ENCODE peak calls at places on chromosomes 7 and 10, in ten cellular contexts. One of them, this sample, is unnamed.

GRCh38 chr10:128539784-128540759 is 413.8 kb upstream of the MKI67 start:
- DNase-seq in kidney epithelial cell: no peak
- DNase-seq in endothelial cell: peak; percentile 51
- DNase-seq in tibial nerve: no peak
- DNase-seq in mammary epithelial cell: no peak
- DNase-seq in fibroblast of lung: no peak
- DNase-seq in left ventricle myocardium inferior: peak; percentile 30
- DNase-seq in HCT116: no peak
- DNase-seq in stomach: no peak
- DNase-seq in nephron progenitor cell: peak; percentile 45
- DNase-seq in this sample: no peak

GRCh38 chr7:139367438-139368155 is 7.9 kb downstream of the LUC7L2 start:
- DNase-seq in nephron progenitor cell: no peak
- DNase-seq in stomach: no peak
- DNase-seq in mammary epithelial cell: no peak
- DNase-seq in endothelial cell: no peak
- DNase-seq in tibial nerve: no peak
- DNase-seq in kidney epithelial cell: no peak
- DNase-seq in HCT116: no peak
- DNase-seq in fibroblast of lung: no peak
- DNase-seq in left ventricle myocardium inferior: no peak
- DNase-seq in this sample: no peak

GRCh38 chr10:17950726-17951125 is 992 bp upstream of the SLC39A12 start:
- DNase-seq in left ventricle myocardium inferior: no peak
- DNase-seq in fibroblast of lung: no peak
- DNase-seq in endothelial cell: no peak
- DNase-seq in stomach: no peak
- DNase-seq in HCT116: no peak
- DNase-seq in kidney epithelial cell: no peak
- DNase-seq in nephron progenitor cell: no peak
- DNase-seq in mammary epithelial cell: no peak
- DNase-seq in tibial nerve: no peak
- DNase-seq in this sample: no peak

GRCh38 chr7:84617265-84618030 is 422.9 kb upstream of the SEMA3A start:
- DNase-seq in stomach: no peak
- DNase-seq in left ventricle myocardium inferior: no peak
- DNase-seq in tibial nerve: no peak
- DNase-seq in kidney epithelial cell: no peak
- DNase-seq in fibroblast of lung: peak; percentile 48
- DNase-seq in nephron progenitor cell: no peak
- DNase-seq in HCT116: no peak
- DNase-seq in mammary epithelial cell: no peak
- DNase-seq in endothelial cell: no peak
- DNase-seq in this sample: no peak

GRCh38 chr10:113131611-113132330 is 181.7 kb downstream of the TCF7L2 start:
- DNase-seq in mammary epithelial cell: peak; percentile 5
- DNase-seq in nephron progenitor cell: no peak
- DNase-seq in kidney epithelial cell: no peak
- DNase-seq in HCT116: no peak
- DNase-seq in endothelial cell: no peak
- DNase-seq in stomach: no peak
- DNase-seq in left ventricle myocardium inferior: no peak
- DNase-seq in tibial nerve: peak; percentile 59
- DNase-seq in fibroblast of lung: peak; percentile 87
- DNase-seq in this sample: peak; percentile 95

GRCh38 chr10:101529720-101530553 is 58.1 kb downstream of the POLL start:
- DNase-seq in mammary epithelial cell: no peak
- DNase-seq in endothelial cell: no peak
- DNase-seq in fibroblast of lung: peak; percentile 2
- DNase-seq in stomach: no peak
- DNase-seq in HCT116: no peak
- DNase-seq in left ventricle myocardium inferior: no peak
- DNase-seq in kidney epithelial cell: no peak
- DNase-seq in tibial nerve: no peak
- DNase-seq in nephron progenitor cell: no peak
- DNase-seq in this sample: no peak

GRCh38 chr10:16384064-16384463 is 52.7 kb upstream of the PTER start:
- DNase-seq in mammary epithelial cell: no peak
- DNase-seq in kidney epithelial cell: no peak
- DNase-seq in tibial nerve: no peak
- DNase-seq in nephron progenitor cell: peak; percentile 4
- DNase-seq in HCT116: no peak
- DNase-seq in endothelial cell: no peak
- DNase-seq in stomach: no peak
- DNase-seq in fibroblast of lung: no peak
- DNase-seq in left ventricle myocardium inferior: no peak
- DNase-seq in this sample: no peak

GRCh38 chr10:93718937-93719725 is 16.7 kb upstream of the FRA10AC1 start:
- DNase-seq in endothelial cell: no peak
- DNase-seq in fibroblast of lung: no peak
- DNase-seq in kidney epithelial cell: no peak
- DNase-seq in tibial nerve: no peak
- DNase-seq in nephron progenitor cell: no peak
- DNase-seq in left ventricle myocardium inferior: peak; percentile 17
- DNase-seq in stomach: no peak
- DNase-seq in HCT116: no peak
- DNase-seq in mammary epithelial cell: no peak
- DNase-seq in this sample: peak; percentile 3

GRCh38 chr10:59006511-59007306 is 169.7 kb upstream of the PHYHIPL start:
- DNase-seq in HCT116: no peak
- DNase-seq in endothelial cell: no peak
- DNase-seq in mammary epithelial cell: peak; percentile 32
- DNase-seq in fibroblast of lung: peak; percentile 84
- DNase-seq in kidney epithelial cell: peak; percentile 75
- DNase-seq in tibial nerve: peak; percentile 59
- DNase-seq in left ventricle myocardium inferior: no peak
- DNase-seq in nephron progenitor cell: no peak
- DNase-seq in stomach: no peak
- DNase-seq in this sample: peak; percentile 80

GRCh38 chr7:101935521-101936141 is 118.2 kb downstream of the CUX1 start:
- DNase-seq in fibroblast of lung: no peak
- DNase-seq in kidney epithelial cell: no peak
- DNase-seq in left ventricle myocardium inferior: peak; percentile 79
- DNase-seq in mammary epithelial cell: no peak
- DNase-seq in HCT116: no peak
- DNase-seq in tibial nerve: peak; percentile 52
- DNase-seq in nephron progenitor cell: no peak
- DNase-seq in endothelial cell: no peak
- DNase-seq in stomach: peak; percentile 72
- DNase-seq in this sample: no peak

GRCh38 chr7:96636342-96636865 is 73.2 kb downstream of the SEM1 start:
- DNase-seq in mammary epithelial cell: no peak
- DNase-seq in left ventricle myocardium inferior: no peak
- DNase-seq in HCT116: no peak
- DNase-seq in tibial nerve: no peak
- DNase-seq in nephron progenitor cell: no peak
- DNase-seq in kidney epithelial cell: no peak
- DNase-seq in stomach: no peak
- DNase-seq in endothelial cell: no peak
- DNase-seq in fibroblast of lung: peak; percentile 33
- DNase-seq in this sample: no peak

GRCh38 chr10:61130366-61130765 is 186.4 kb upstream of the RHOBTB1 start:
- DNase-seq in left ventricle myocardium inferior: no peak
- DNase-seq in nephron progenitor cell: no peak
- DNase-seq in HCT116: no peak
- DNase-seq in stomach: no peak
- DNase-seq in kidney epithelial cell: no peak
- DNase-seq in mammary epithelial cell: no peak
- DNase-seq in fibroblast of lung: peak; percentile 69
- DNase-seq in tibial nerve: no peak
- DNase-seq in endothelial cell: no peak
- DNase-seq in this sample: no peak

GRCh38 chr7:30548762-30549344 is 44.2 kb upstream of the GGCT start:
- DNase-seq in stomach: peak; percentile 77
- DNase-seq in mammary epithelial cell: peak; percentile 77
- DNase-seq in fibroblast of lung: peak; percentile 63
- DNase-seq in tibial nerve: peak; percentile 81
- DNase-seq in HCT116: peak; percentile 52
- DNase-seq in nephron progenitor cell: peak; percentile 67
- DNase-seq in left ventricle myocardium inferior: peak; percentile 41
- DNase-seq in kidney epithelial cell: no peak
- DNase-seq in endothelial cell: peak; percentile 73
- DNase-seq in this sample: peak; percentile 82

GRCh38 chr10:71213761-71214440 is 1.5 kb downstream of the UNC5B start:
- DNase-seq in kidney epithelial cell: no peak
- DNase-seq in left ventricle myocardium inferior: no peak
- DNase-seq in tibial nerve: no peak
- DNase-seq in fibroblast of lung: peak; percentile 91
- DNase-seq in HCT116: no peak
- DNase-seq in mammary epithelial cell: peak; percentile 56
- DNase-seq in endothelial cell: no peak
- DNase-seq in stomach: no peak
- DNase-seq in nephron progenitor cell: peak; percentile 40
- DNase-seq in this sample: peak; percentile 88

GRCh38 chr10:104208730-104209129 is 23.4 kb downstream of the CFAP43 start:
- DNase-seq in kidney epithelial cell: no peak
- DNase-seq in fibroblast of lung: no peak
- DNase-seq in left ventricle myocardium inferior: no peak
- DNase-seq in endothelial cell: no peak
- DNase-seq in nephron progenitor cell: no peak
- DNase-seq in tibial nerve: no peak
- DNase-seq in stomach: no peak
- DNase-seq in HCT116: no peak
- DNase-seq in mammary epithelial cell: no peak
- DNase-seq in this sample: no peak

GRCh38 chr7:71615017-71615416 is 483.1 kb downstream of the GALNT17 start:
- DNase-seq in stomach: no peak
- DNase-seq in tibial nerve: no peak
- DNase-seq in left ventricle myocardium inferior: peak; percentile 26
- DNase-seq in HCT116: no peak
- DNase-seq in nephron progenitor cell: no peak
- DNase-seq in mammary epithelial cell: no peak
- DNase-seq in fibroblast of lung: no peak
- DNase-seq in endothelial cell: no peak
- DNase-seq in kidney epithelial cell: no peak
- DNase-seq in this sample: no peak

GRCh38 chr7:64795176-64795575 is 948 bp downstream of the ZNF138 start:
- DNase-seq in mammary epithelial cell: no peak
- DNase-seq in left ventricle myocardium inferior: no peak
- DNase-seq in fibroblast of lung: no peak
- DNase-seq in stomach: no peak
- DNase-seq in nephron progenitor cell: no peak
- DNase-seq in tibial nerve: no peak
- DNase-seq in endothelial cell: no peak
- DNase-seq in kidney epithelial cell: no peak
- DNase-seq in HCT116: no peak
- DNase-seq in this sample: no peak

GRCh38 chr7:64793106-64793755 is 997 bp upstream of the ZNF138 start:
- DNase-seq in fibroblast of lung: peak; percentile 5
- DNase-seq in left ventricle myocardium inferior: no peak
- DNase-seq in kidney epithelial cell: no peak
- DNase-seq in tibial nerve: no peak
- DNase-seq in HCT116: no peak
- DNase-seq in nephron progenitor cell: no peak
- DNase-seq in stomach: no peak
- DNase-seq in mammary epithelial cell: no peak
- DNase-seq in endothelial cell: no peak
- DNase-seq in this sample: no peak

DNA sequence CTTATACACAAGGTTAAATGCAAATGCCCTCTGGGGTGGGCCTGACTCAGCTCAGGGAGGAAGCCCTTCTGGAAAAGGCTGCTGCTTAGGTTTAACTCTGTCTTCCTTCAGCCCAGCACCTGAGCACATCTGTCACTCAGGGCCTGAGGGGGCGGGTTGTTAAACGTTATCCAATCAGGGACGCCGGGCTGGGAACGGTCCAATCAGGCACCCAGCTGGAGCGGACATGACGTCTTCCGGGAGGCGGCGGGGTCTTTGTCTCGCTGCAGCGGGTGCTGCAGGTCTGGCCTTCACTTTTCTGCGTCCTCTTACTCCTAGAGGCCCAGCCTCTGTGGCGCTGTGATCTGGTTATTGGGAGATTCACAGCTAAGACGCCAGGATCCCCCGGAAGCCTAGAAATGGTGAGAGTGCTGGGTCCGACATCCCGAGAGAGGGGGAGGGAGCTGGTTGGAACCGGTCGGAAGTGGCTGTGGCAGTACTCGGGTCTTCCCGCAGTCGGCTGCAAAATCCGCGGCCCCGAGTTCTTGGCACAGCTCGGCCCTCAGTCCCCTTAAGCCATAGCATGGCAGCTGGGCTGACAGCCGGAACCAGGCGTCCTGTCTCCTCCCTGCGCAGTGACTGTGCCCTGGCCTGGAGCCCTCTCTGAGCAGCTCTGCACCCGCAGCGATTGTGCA is at the start of gene ZNF138:
- DNase-seq in HCT116: peak; percentile 92
- DNase-seq in tibial nerve: peak; percentile 97
- DNase-seq in endothelial cell: peak; percentile 92
- DNase-seq in nephron progenitor cell: peak; percentile 94
- DNase-seq in left ventricle myocardium inferior: peak; percentile 96
- DNase-seq in kidney epithelial cell: peak; percentile 88
- DNase-seq in mammary epithelial cell: peak; percentile 92
- DNase-seq in fibroblast of lung: peak; percentile 93
- DNase-seq in stomach: peak; percentile 96
- DNase-seq in this sample: peak; percentile 94
- TF ChIP-seq CTCF in HCT116: no peak
- TF ChIP-seq CTCF in tibial nerve: no peak
- TF ChIP-seq CTCF in endothelial cell: no peak
- TF ChIP-seq CTCF in nephron progenitor cell: no peak
- TF ChIP-seq CTCF in left ventricle myocardium inferior: peak; percentile 25
- TF ChIP-seq CTCF in kidney epithelial cell: no peak
- TF ChIP-seq CTCF in mammary epithelial cell: no peak
- TF ChIP-seq CTCF in fibroblast of lung: no peak
- TF ChIP-seq CTCF in stomach: no peak
- TF ChIP-seq CTCF in this sample: no peak

GRCh38 chr7:81956520-81956919 is 186.7 kb upstream of the HGF start:
- DNase-seq in endothelial cell: peak; percentile 22
- DNase-seq in fibroblast of lung: peak; percentile 50
- DNase-seq in kidney epithelial cell: no peak
- DNase-seq in left ventricle myocardium inferior: no peak
- DNase-seq in nephron progenitor cell: no peak
- DNase-seq in HCT116: peak; percentile 47
- DNase-seq in stomach: no peak
- DNase-seq in mammary epithelial cell: no peak
- DNase-seq in tibial nerve: peak; percentile 20
- DNase-seq in this sample: peak; percentile 85
- TF ChIP-seq CTCF in endothelial cell: peak; percentile 32
- TF ChIP-seq CTCF in fibroblast of lung: peak; percentile 67
- TF ChIP-seq CTCF in kidney epithelial cell: peak; percentile 54
- TF ChIP-seq CTCF in left ventricle myocardium inferior: peak; percentile 62
- TF ChIP-seq CTCF in nephron progenitor cell: peak; percentile 56
- TF ChIP-seq CTCF in HCT116: peak; percentile 70
- TF ChIP-seq CTCF in stomach: peak; percentile 10
- TF ChIP-seq CTCF in mammary epithelial cell: peak; percentile 10
- TF ChIP-seq CTCF in tibial nerve: no peak
- TF ChIP-seq CTCF in this sample: peak; percentile 69

GRCh38 chr10:90871279-90871760 is 454 bp upstream of the RPP30 start:
- DNase-seq in stomach: no peak
- DNase-seq in HCT116: no peak
- DNase-seq in tibial nerve: peak; percentile 41
- DNase-seq in kidney epithelial cell: peak; percentile 68
- DNase-seq in mammary epithelial cell: peak; percentile 64
- DNase-seq in nephron progenitor cell: peak; percentile 48
- DNase-seq in endothelial cell: peak; percentile 60
- DNase-seq in left ventricle myocardium inferior: no peak
- DNase-seq in fibroblast of lung: peak; percentile 88
- DNase-seq in this sample: peak; percentile 84
- TF ChIP-seq CTCF in stomach: no peak
- TF ChIP-seq CTCF in HCT116: no peak
- TF ChIP-seq CTCF in tibial nerve: peak; percentile 24
- TF ChIP-seq CTCF in kidney epithelial cell: peak; percentile 62
- TF ChIP-seq CTCF in mammary epithelial cell: peak; percentile 43
- TF ChIP-seq CTCF in nephron progenitor cell: peak; percentile 48
- TF ChIP-seq CTCF in endothelial cell: peak; percentile 38
- TF ChIP-seq CTCF in left ventricle myocardium inferior: peak; percentile 65
- TF ChIP-seq CTCF in fibroblast of lung: peak; percentile 70
- TF ChIP-seq CTCF in this sample: peak; percentile 66

GRCh38 chr7:45217358-45217757 is 59.8 kb downstream of the RAMP3 start:
- DNase-seq in HCT116: no peak
- DNase-seq in nephron progenitor cell: peak; percentile 35
- DNase-seq in endothelial cell: no peak
- DNase-seq in mammary epithelial cell: no peak
- DNase-seq in fibroblast of lung: no peak
- DNase-seq in kidney epithelial cell: no peak
- DNase-seq in stomach: no peak
- DNase-seq in tibial nerve: no peak
- DNase-seq in left ventricle myocardium inferior: no peak
- DNase-seq in this sample: no peak
- TF ChIP-seq CTCF in HCT116: no peak
- TF ChIP-seq CTCF in nephron progenitor cell: peak; percentile 48
- TF ChIP-seq CTCF in endothelial cell: no peak
- TF ChIP-seq CTCF in mammary epithelial cell: peak; percentile 36
- TF ChIP-seq CTCF in fibroblast of lung: peak; percentile 38
- TF ChIP-seq CTCF in kidney epithelial cell: peak; percentile 45
- TF ChIP-seq CTCF in stomach: no peak
- TF ChIP-seq CTCF in tibial nerve: no peak
- TF ChIP-seq CTCF in left ventricle myocardium inferior: peak; percentile 61
- TF ChIP-seq CTCF in this sample: peak; percentile 44